ENCODE peak calls at places on chromosomes 13 and 19, in five cellular contexts. M is Peyer's patch; Y is suprapubic skin; J is NCI-H1930; X is stimulated activated CD8-positive, alpha-beta memory T cell treated with anti-CD3 and anti-CD28 coated beads, Interleukin-2, amount 100 ng/mL, for 1 hour. Q is an unnamed sample.
A peak's percentile ranks its signal among the peaks of the same experiment; 100 is the strongest.

GRCh38 chr13:40352385-40352778 is 314.1 kb downstream of the FOXO1 start:
- DNase-seq in J (no peak), M (no peak), Y (peak; percentile 82), X (no peak), Q (peak; percentile 93)

GRCh38 chr19:13953021-13953531 is 767 bp downstream of the DCAF15 start:
- DNase-seq in J (no peak), M (no peak), X (no peak), Y (no peak), Q (no peak)

GRCh38 chr19:18479964-18480723 is 41.7 kb downstream of the ELL start:
- DNase-seq in X (no peak), J (no peak), Y (peak; percentile 92), M (no peak), Q (peak; percentile 98)

GRCh38 chr19:16588089-16588823 is 16.0 kb upstream of the SLC35E1 start:
- DNase-seq in M (peak; percentile 91), X (no peak), Y (no peak), J (no peak), Q (no peak)

GRCh38 chr13:36067619-36068456 is 63.3 kb downstream of the DCLK1 start:
- DNase-seq in J (no peak), M (no peak), Y (no peak), X (no peak), Q (no peak)

GRCh38 chr13:99311137-99311536 is 3.9 kb upstream of the GPR183 start:
- DNase-seq in J (no peak), X (no peak), M (peak; percentile 34), Y (no peak), Q (no peak)

GRCh38 chr19:37594982-37595382 is 306 bp downstream of the ZNF540 start:
- DNase-seq in Y (peak; percentile 80), J (peak; percentile 45), M (peak; percentile 65), X (peak; percentile 17), Q (peak; percentile 92)

GRCh38 chr19:492091-492531 is 4.2 kb upstream of the MADCAM1 start:
- DNase-seq in M (no peak), X (no peak), Y (no peak), J (no peak), Q (no peak)

GRCh38 chr13:76677047-76677446 is 209.2 kb downstream of the KCTD12 start:
- DNase-seq in M (no peak), J (no peak), X (no peak), Y (no peak), Q (peak; percentile 85)

GRCh38 chr13:98987275-98987674 is 9.4 kb upstream of the DOCK9 start:
- DNase-seq in M (no peak), X (no peak), Y (no peak), J (no peak), Q (no peak)

GRCh38 chr13:113489171-113489548 is 1.4 kb downstream of the DCUN1D2 start:
- DNase-seq in X (no peak), M (no peak), Y (no peak), J (no peak), Q (peak; percentile 31)

GRCh38 chr19:916645-917322 is 349 bp upstream of the KISS1R start:
- DNase-seq in Y (no peak), J (peak; percentile 31), X (no peak), M (no peak), Q (no peak)

GRCh38 chr13:97702614-97703013 is 250.9 kb upstream of the IPO5 start:
- DNase-seq in Y (no peak), M (no peak), X (no peak), J (no peak), Q (no peak)

GRCh38 chr19:27734496-27735220 is 1478.3 kb downstream of the UQCRFS1 start:
- DNase-seq in Y (no peak), J (no peak), M (no peak), X (no peak), Q (no peak)

GRCh38 chr19:50697414-50698124 is 22.0 kb downstream of the SHANK1 start:
- DNase-seq in X (no peak), M (no peak), J (no peak), Y (no peak), Q (no peak)

GRCh38 chr19:39407644-39408391 is 1.2 kb downstream of the ZFP36 start:
- DNase-seq in J (no peak), X (peak; percentile 39), Y (peak; percentile 88), M (peak; percentile 85), Q (no peak)

GRCh38 chr13:19581675-19582074 is 20.3 kb upstream of the TPTE2 start:
- DNase-seq in M (no peak), J (no peak), Y (no peak), X (no peak), Q (peak; percentile 42)

GRCh38 chr19:1132625-1133383 is 29.0 kb downstream of the GPX4 start:
- DNase-seq in J (no peak), M (peak; percentile 30), X (no peak), Y (no peak), Q (no peak)

GRCh38 chr13:51849145-51850101 is 4.4 kb upstream of the TMEM272 start:
- DNase-seq in Y (no peak), M (no peak), X (no peak), J (no peak), Q (no peak)

GRCh38 chr19:34131100-34131499 is 41.2 kb upstream of the LSM14A start:
- DNase-seq in M (no peak), Y (no peak), X (no peak), J (no peak), Q (no peak)

GRCh38 chr19:11880598-11880997 is 7.0 kb upstream of the ZNF69 start:
- DNase-seq in J (no peak), X (no peak), Y (no peak), M (no peak), Q (no peak)

GRCh38 chr13:94115054-94115453 is 364.4 kb downstream of the DCT start:
- DNase-seq in Y (no peak), J (no peak), M (no peak), X (no peak), Q (no peak)

GRCh38 chr19:57903298-57904174 is 12.9 kb downstream of the ZNF417 start:
- DNase-seq in J (peak; percentile 18), X (no peak), M (no peak), Y (no peak), Q (no peak)

GRCh38 chr13:73835138-73835721 is 299.0 kb downstream of the KLF12 start:
- DNase-seq in M (no peak), J (peak; percentile 34), Y (no peak), X (no peak), Q (no peak)

GRCh38 chr19:49912965-49913685 is 15.9 kb upstream of the ATF5 start:
- DNase-seq in Y (no peak), X (no peak), J (no peak), M (no peak), Q (no peak)

GRCh38 chr19:7772752-7773291 is 9.8 kb downstream of the CLEC4M start:
- DNase-seq in J (no peak), Y (no peak), M (no peak), X (no peak), Q (no peak)

Q was measured in esophagus muscularis mucosa.